ENCODE peak calls at places on chromosomes 13 and 19, in ten cellular contexts. H is AG04450; J is Peyer's patch; Z is midbrain; B is left colon; P is stimulated activated CD8-positive, alpha-beta memory T cell treated with anti-CD3 and anti-CD28 coated beads, Interleukin-7, amount 100 ng/mL, for 4 hours; N is activated CD8-positive, alpha-beta T cell treated with anti-CD3 and anti-CD28 coated beads, Interleukin-2, amount 10 ng/mL, durations not matched to agents 7 days and 5 days; R is A549; Y is dorsolateral prefrontal cortex; E is NCI-H510A. D is an unnamed sample.

GRCh38 chr19:40592170-40592569 is 9.0 kb upstream of the LTBP4 start:
- DNase-seq in H (no peak), J (no peak), Z (no peak), B (no peak), P (no peak), N (no peak), R (peak; percentile 92), Y (no peak), E (no peak), D (no peak)

GRCh38 chr19:38741670-38742069 is 2.6 kb downstream of the CAPN12 start:
- DNase-seq in H (no peak), J (no peak), Z (no peak), B (no peak), P (no peak), N (no peak), R (no peak), Y (no peak), E (no peak), D (no peak)

GRCh38 chr13:46404732-46405097 is 17.7 kb upstream of the RUBCNL start:
- DNase-seq in H (no peak), J (no peak), Z (no peak), B (no peak), P (no peak), N (no peak), R (no peak), Y (no peak), E (no peak), D (no peak)

GRCh38 chr13:98539655-98540054 is 37.3 kb downstream of the STK24 start:
- DNase-seq in H (no peak), J (no peak), Z (no peak), B (no peak), P (no peak), N (no peak), R (no peak), Y (no peak), E (no peak), D (no peak)

GRCh38 chr19:44776402-44777096 is 1.1 kb upstream of the CBLC start:
- DNase-seq in H (no peak), J (no peak), Z (no peak), B (peak; percentile 95), P (no peak), N (no peak), R (no peak), Y (no peak), E (no peak), D (no peak)

GRCh38 chr13:100147825-100148224 is 58.9 kb downstream of the PCCA start:
- DNase-seq in H (no peak), J (no peak), Z (no peak), B (no peak), P (no peak), N (no peak), R (no peak), Y (no peak), E (no peak), D (no peak)

GRCh38 chr19:2540646-2541454 is 64.9 kb downstream of the GADD45B start:
- DNase-seq in H (peak; percentile 95), J (peak; percentile 40), Z (no peak), B (peak; percentile 80), P (no peak), N (no peak), R (peak; percentile 97), Y (no peak), E (no peak), D (no peak)

GRCh38 chr13:112997188-112998135 is 28.4 kb downstream of the MCF2L start:
- DNase-seq in H (no peak), J (no peak), Z (no peak), B (peak; percentile 85), P (no peak), N (no peak), R (no peak), Y (no peak), E (no peak), D (no peak)

GRCh38 chr13:95643814-95644598 is 500 bp downstream of the DZIP1 start:
- DNase-seq in H (no peak), J (no peak), Z (no peak), B (no peak), P (no peak), N (no peak), R (peak; percentile 48), Y (no peak), E (no peak), D (no peak)

D was measured in NCI-H187.